ENCODE peak calls at places on chromosome 13, in four cellular contexts. U, I, Y and O are unnamed samples.

GRCh38 chr13:53311561-53311960 is 282.9 kb downstream of the OLFM4 start:
- DNase-seq in Y (no peak), U (no peak), I (no peak), O (no peak)

GRCh38 chr13:110444226-110444653 is 117.3 kb downstream of the RAB20 start:
- DNase-seq in U (no peak), I (no peak), Y (no peak), O (no peak)

GRCh38 chr13:32956595-32956933 is 59.7 kb upstream of the KL start:
- DNase-seq in Y (no peak), U (no peak), I (no peak), O (no peak)

GRCh38 chr13:58587183-58587582 is 955.6 kb downstream of the PCDH17 start:
- DNase-seq in I (peak; percentile 9), Y (peak; percentile 22), U (no peak), O (no peak)

GRCh38 chr13:52713894-52714293 is 25.7 kb downstream of the CNMD start:
- DNase-seq in U (no peak), Y (peak; percentile 18), I (no peak), O (no peak)

GRCh38 chr13:44561352-44561751 is 14.8 kb downstream of the TSC22D1 start:
- DNase-seq in I (no peak), Y (no peak), U (no peak), O (no peak)

GRCh38 chr13:68047889-68048288 is 817.8 kb upstream of the PCDH9 start:
- DNase-seq in U (no peak), I (no peak), Y (no peak), O (no peak)

GRCh38 chr13:29491248-29491647 is 104.2 kb downstream of the SLC7A1 start:
- DNase-seq in U (no peak), I (no peak), Y (no peak), O (no peak)

GRCh38 chr13:110538632-110539031 is 22.9 kb downstream of the RAB20 start:
- DNase-seq in I (no peak), U (no peak), Y (no peak), O (no peak)

GRCh38 chr13:48110930-48111721 is 16.2 kb upstream of the MED4 start:
- DNase-seq in U (no peak), Y (no peak), I (no peak), O (no peak)

GRCh38 chr13:80105350-80105749 is 235.6 kb downstream of the SPRY2 start:
- DNase-seq in U (no peak), Y (no peak), I (no peak), O (no peak)

GRCh38 chr13:110127986-110128511 is 178.9 kb downstream of the COL4A1 start:
- DNase-seq in I (no peak), U (no peak), Y (no peak), O (no peak)

GRCh38 chr13:20362642-20363041 is 130.5 kb upstream of the GJB6 start:
- DNase-seq in I (no peak), U (no peak), Y (no peak), O (no peak)

GRCh38 chr13:35225582-35225981 is 250.9 kb downstream of the MAB21L1 start:
- DNase-seq in Y (no peak), U (no peak), I (no peak), O (no peak)

GRCh38 chr13:50123515-50123861 is 108.2 kb downstream of the KCNRG start:
- DNase-seq in I (no peak), Y (peak; percentile 23), U (no peak), O (no peak)

GRCh38 chr13:50123862-50124535 is 108.8 kb downstream of the KCNRG start:
- DNase-seq in I (no peak), U (no peak), Y (peak; percentile 91), O (peak; percentile 85)

GRCh38 chr13:50125306-50125555 is 110.0 kb downstream of the KCNRG start:
- DNase-seq in U (no peak), Y (peak; percentile 47), I (no peak), O (peak; percentile 22)

GRCh38 chr13:50125556-50126377 is 110.5 kb downstream of the KCNRG start:
- DNase-seq in U (peak; percentile 81), I (no peak), Y (peak; percentile 85), O (peak; percentile 38)

GRCh38 chr13:50124536-50125305 is 109.5 kb downstream of the KCNRG start:
- DNase-seq in I (no peak), U (peak; percentile 96), Y (no peak), O (peak; percentile 33)
- TF ChIP-seq SPI1 in I (no peak), U (no peak), Y (no peak), O (peak; percentile 24)

GRCh38 chr13:23922005-23922932 is 25.0 kb upstream of the C1QTNF9B start:
- DNase-seq in U (no peak), Y (no peak), I (no peak), O (no peak)

GRCh38 chr13:23918208-23918607 is 20.9 kb upstream of the C1QTNF9B start:
- DNase-seq in Y (no peak), U (no peak), I (no peak), O (no peak)

GRCh38 chr13:23923031-23923430 is 25.7 kb upstream of the C1QTNF9B start:
- DNase-seq in U (no peak), Y (no peak), I (no peak), O (no peak)

GRCh38 chr13:23919006-23919405 is 21.7 kb upstream of the C1QTNF9B start:
- DNase-seq in U (no peak), Y (no peak), I (no peak), O (no peak)

GRCh38 chr13:23921451-23921888 is 24.2 kb upstream of the C1QTNF9B start:
- DNase-seq in Y (peak; percentile 1), I (no peak), U (peak; percentile 17), O (no peak)
- TF ChIP-seq SPI1 in Y (no peak), I (no peak), U (no peak), O (no peak)

DNA sequence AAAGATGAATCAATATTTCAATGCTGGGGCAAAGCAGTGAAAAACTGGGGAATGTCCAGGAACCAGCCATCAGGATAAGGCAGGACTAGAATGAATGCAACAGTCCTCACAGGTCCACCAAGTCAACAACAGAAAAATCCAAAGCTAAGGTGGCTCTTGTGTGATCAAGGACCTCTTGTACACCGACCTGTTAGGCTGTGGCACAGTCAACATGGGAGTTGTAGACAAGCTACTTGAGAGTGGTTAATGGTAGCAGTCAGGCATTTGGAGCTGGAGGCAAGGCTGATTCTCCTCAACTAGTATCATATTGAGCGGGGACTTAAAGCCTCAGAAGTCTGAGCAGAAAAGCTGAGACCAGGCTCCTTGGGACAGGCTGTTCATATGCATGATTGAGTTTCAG is 805 bp upstream of the TNFSF13B start:
- DNase-seq in Y (no peak), I (no peak), U (no peak), O (no peak)
- TF ChIP-seq SPI1 in Y (no peak), I (no peak), U (no peak), O (no peak)

GRCh38 chr13:23570931-23571330 is 719 bp downstream of the TNFRSF19 start:
- DNase-seq in I (no peak), Y (no peak), U (no peak), O (no peak)
- TF ChIP-seq SPI1 in I (no peak), Y (no peak), U (no peak), O (no peak)

GRCh38 chr13:26601669-26602068 is 44.2 kb downstream of the WASF3 start:
- DNase-seq in I (peak; percentile 15), U (peak; percentile 2), Y (peak; percentile 1), O (no peak)
- TF ChIP-seq SPI1 in I (peak; percentile 67), U (no peak), Y (peak; percentile 86), O (peak; percentile 57)

DNA sequence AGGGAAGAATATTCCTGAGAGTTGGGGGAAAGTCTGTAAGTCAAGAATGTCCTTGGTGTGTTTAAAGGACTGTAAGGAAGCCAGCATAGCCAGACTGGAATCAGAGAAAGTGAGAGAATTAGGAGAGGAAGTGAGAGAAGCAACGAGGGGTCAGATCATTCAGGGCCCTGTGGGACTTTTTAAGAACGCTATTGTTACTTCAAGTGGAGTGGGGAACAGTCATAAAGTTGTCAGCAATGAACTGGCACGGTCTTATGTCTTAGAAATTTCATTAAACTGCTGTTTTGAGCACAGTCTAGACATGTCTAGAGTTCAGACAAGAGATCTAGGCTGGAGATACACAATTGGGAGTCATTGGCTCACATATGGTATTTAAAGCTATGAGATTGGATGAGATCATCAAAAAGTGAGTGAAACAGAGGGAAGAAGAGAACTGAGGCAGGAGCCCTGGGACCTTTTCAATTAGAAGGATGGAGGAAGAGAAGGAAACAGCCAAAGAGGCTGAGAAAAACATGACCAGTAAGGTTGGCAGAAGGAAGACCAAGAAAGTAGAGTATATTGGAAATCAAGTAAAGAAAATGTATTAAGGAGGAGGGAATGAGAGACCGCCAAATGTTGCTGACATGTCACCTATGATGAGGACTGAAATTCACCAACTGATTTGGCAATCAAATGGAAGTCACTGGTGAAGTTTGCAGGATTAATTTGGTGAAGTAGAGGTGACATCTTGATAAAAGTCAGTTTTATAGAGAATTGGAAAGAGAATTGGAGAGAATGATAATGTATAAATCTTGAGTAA is 263.5 kb downstream of the GPC5 start:
- DNase-seq in I (peak; percentile 15), U (no peak), Y (no peak), O (no peak)
- TF ChIP-seq SPI1 in I (peak; percentile 84), U (no peak), Y (no peak), O (peak; percentile 94)